ENCODE peak calls at places on chromosomes 2 and 18, in nine cellular contexts. W is NK-92 treated with Interleukin-12 subunit alpha and Interleukin-12 subunit beta, amount 100 ng/mL, for 24 hours; B is AG09319; K is dermis microvascular lymphatic vessel endothelial cell; T is H1; G is amygdala; L is choroid plexus epithelial cell; S is A172; Z is tibial artery. P is an unnamed sample.

GRCh38 chr2:69309336-69310048 is 77.5 kb downstream of the GFPT1 start:
- DNase-seq in L (peak; percentile 83), Z (peak; percentile 51), T (no peak), S (no peak), G (no peak), B (peak; percentile 50), K (peak; percentile 74), W (no peak), P (peak; percentile 66)

GRCh38 chr18:22088029-22088428 is 81.4 kb upstream of the GATA6 start:
- DNase-seq in S (no peak), B (no peak), W (no peak), K (no peak), T (no peak), Z (no peak), G (no peak), L (no peak), P (no peak)

GRCh38 chr2:215920244-215921100 is 92.9 kb downstream of the MREG start:
- DNase-seq in K (peak; percentile 88), G (peak; percentile 20), W (peak; percentile 52), T (peak; percentile 64), S (peak; percentile 63), B (peak; percentile 56), L (peak; percentile 96), Z (peak; percentile 64), P (peak; percentile 69)

GRCh38 chr2:31129835-31130561 is 8.2 kb downstream of the GALNT14 start:
- DNase-seq in T (no peak), W (no peak), G (no peak), S (no peak), B (no peak), K (no peak), Z (no peak), L (no peak), P (no peak)

GRCh38 chr2:189406612-189407011 is 34.7 kb upstream of the WDR75 start:
- DNase-seq in L (peak; percentile 17), B (no peak), W (no peak), T (no peak), G (no peak), Z (no peak), S (no peak), K (no peak), P (no peak)

GRCh38 chr2:110789706-110790105 is 57.3 kb downstream of the ACOXL start:
- DNase-seq in B (no peak), L (no peak), W (no peak), Z (no peak), T (peak; percentile 35), K (no peak), S (no peak), G (no peak), P (no peak)

GRCh38 chr2:190867182-190867581 is 13.4 kb upstream of the GLS start:
- DNase-seq in B (no peak), T (no peak), Z (no peak), K (no peak), L (peak; percentile 68), G (no peak), W (no peak), S (no peak), P (peak; percentile 76)

GRCh38 chr2:114346658-114347057 is 95.8 kb upstream of the DPP10 start:
- DNase-seq in K (no peak), S (no peak), G (no peak), L (no peak), Z (no peak), W (no peak), B (no peak), T (no peak), P (no peak)

GRCh38 chr2:222797308-222797707 is 63.5 kb upstream of the ACSL3 start:
- DNase-seq in Z (no peak), G (no peak), K (peak; percentile 42), L (peak; percentile 61), T (no peak), S (peak; percentile 29), W (no peak), B (peak; percentile 20), P (peak; percentile 48)

GRCh38 chr18:45834303-45834702 is 8.8 kb downstream of the SIGLEC15 start:
- DNase-seq in W (no peak), S (no peak), B (no peak), G (no peak), Z (no peak), T (no peak), L (no peak), K (no peak), P (no peak)

GRCh38 chr18:67232406-67232805 is 284.1 kb downstream of the DSEL start:
- DNase-seq in B (peak; percentile 36), L (peak; percentile 77), S (no peak), K (peak; percentile 97), T (no peak), G (no peak), Z (no peak), W (no peak), P (peak; percentile 43)

GRCh38 chr2:68487773-68488355 is 20.5 kb downstream of the APLF start:
- DNase-seq in S (peak; percentile 33), K (peak; percentile 31), L (peak; percentile 62), B (no peak), T (no peak), W (no peak), G (no peak), Z (no peak), P (peak; percentile 29)